ENCODE peak calls at places on chromosomes 3 and 15, in ten cellular contexts. V is lower lobe of right lung, J is heart left ventricle, H is esophagus squamous epithelium, S is prostate gland, D is breast epithelium, U is upper lobe of left lung, E is ascending aorta, O is neural progenitor cell, L is Panc1. F is an unnamed sample.

GRCh38 chr3:71152892-71153265 is 430.6 kb downstream of the FOXP1 start:
- DNase-seq in H (no peak), V (no peak), S (no peak), J (no peak), L (no peak), D (no peak), E (no peak), O (no peak), U (no peak), F (no peak)

GRCh38 chr15:43934480-43934879 is 107.7 kb downstream of the WDR76 start:
- DNase-seq in D (no peak), V (no peak), O (no peak), L (no peak), H (no peak), E (no peak), J (no peak), S (no peak), U (no peak), F (no peak)

GRCh38 chr15:87477759-87478687 is 778.5 kb downstream of the NTRK3 start:
- DNase-seq in U (peak), S (peak), O (peak), J (peak), L (no peak), H (no peak), D (peak), E (peak), V (no peak), F (no peak)

GRCh38 chr3:141346839-141347238 is 21.5 kb upstream of the ZBTB38 start:
- DNase-seq in V (no peak), H (no peak), S (no peak), E (no peak), O (no peak), L (no peak), D (no peak), U (no peak), J (no peak), F (no peak)

GRCh38 chr3:164351126-164351525 is 727.2 kb downstream of the SI start:
- DNase-seq in V (no peak), D (no peak), J (no peak), S (no peak), L (no peak), E (no peak), O (no peak), U (no peak), H (no peak), F (no peak)

GRCh38 chr3:88307666-88308065 is 157.9 kb downstream of the C3orf38 start:
- DNase-seq in U (no peak), H (no peak), D (no peak), V (no peak), E (no peak), J (no peak), L (no peak), S (no peak), O (peak), F (no peak)

GRCh38 chr3:178090899-178091298 is 445.3 kb upstream of the KCNMB2 start:
- DNase-seq in U (no peak), D (no peak), V (no peak), O (no peak), E (no peak), H (no peak), J (no peak), S (no peak), L (no peak), F (no peak)

GRCh38 chr3:43759297-43759782 is 68.6 kb downstream of the ABHD5 start:
- DNase-seq in U (no peak), O (no peak), J (peak), E (peak), S (no peak), V (no peak), L (no peak), D (no peak), H (no peak), F (no peak)

GRCh38 chr3:53436828-53437227 is 57.6 kb upstream of the CACNA1D start:
- DNase-seq in D (no peak), J (no peak), O (no peak), S (no peak), V (no peak), H (no peak), L (no peak), E (no peak), U (no peak), F (no peak)

GRCh38 chr3:139574026-139574947 is 34.7 kb upstream of the RBP1 start:
- DNase-seq in O (no peak), H (no peak), V (no peak), S (no peak), D (no peak), E (no peak), U (no peak), J (peak), L (no peak), F (no peak)

GRCh38 chr3:52810923-52811322 is 16.3 kb downstream of the ITIH3 start:
- DNase-seq in V (no peak), O (no peak), J (no peak), U (no peak), D (no peak), S (no peak), H (no peak), E (no peak), L (no peak), F (no peak)

GRCh38 chr3:149723781-149724180 is 28.5 kb downstream of the COMMD2 start:
- DNase-seq in E (no peak), V (no peak), O (no peak), J (no peak), S (no peak), L (no peak), U (no peak), D (no peak), H (no peak), F (no peak)

GRCh38 chr3:55521086-55522060 is 34.3 kb upstream of the WNT5A start:
- DNase-seq in S (no peak), O (no peak), H (no peak), V (no peak), J (no peak), U (no peak), E (no peak), D (peak), L (no peak), F (no peak)

GRCh38 chr15:101127503-101128076 is 124.3 kb downstream of the CHSY1 start:
- DNase-seq in L (no peak), O (no peak), J (peak), S (peak), V (peak), U (peak), E (peak), H (peak), D (peak), F (peak)

GRCh38 chr3:22620498-22620897 is 582.6 kb upstream of the UBE2E2 start:
- DNase-seq in H (no peak), L (no peak), U (no peak), S (no peak), J (no peak), O (no peak), D (no peak), V (no peak), E (no peak), F (no peak)

GRCh38 chr3:94928921-94929320 is 866.1 kb downstream of the NSUN3 start:
- DNase-seq in J (no peak), S (no peak), V (no peak), D (no peak), E (no peak), H (no peak), U (no peak), O (no peak), L (peak), F (no peak)

GRCh38 chr3:182682263-182683229 is 110.8 kb upstream of the ATP11B start:
- DNase-seq in V (peak), S (peak), L (no peak), O (peak), E (no peak), D (no peak), H (no peak), J (peak), U (peak), F (peak)

GRCh38 chr3:12227833-12228232 is 61.0 kb upstream of the PPARG start:
- DNase-seq in L (no peak), D (no peak), E (no peak), U (no peak), H (no peak), V (no peak), J (no peak), S (no peak), O (no peak), F (no peak)

GRCh38 chr3:87792532-87793321 is 266.1 kb downstream of the CGGBP1 start:
- DNase-seq in J (no peak), V (peak), S (no peak), E (no peak), L (no peak), O (peak), D (no peak), U (no peak), H (no peak), F (no peak)

GRCh38 chr3:181756645-181757044 is 44.9 kb downstream of the SOX2 start:
- DNase-seq in H (no peak), O (peak), S (no peak), L (no peak), D (no peak), J (no peak), E (no peak), U (no peak), V (no peak), F (no peak)

GRCh38 chr3:62532796-62533195 is 159.4 kb upstream of the FEZF2 start:
- DNase-seq in O (no peak), H (no peak), U (no peak), D (no peak), L (no peak), E (no peak), V (no peak), J (no peak), S (no peak), F (no peak)

GRCh38 chr3:146702237-146702636 is 97.1 kb upstream of the PLSCR5 start:
- DNase-seq in L (no peak), O (no peak), U (no peak), J (no peak), H (no peak), S (no peak), V (no peak), D (no peak), E (no peak), F (no peak)

GRCh38 chr3:194422188-194422587 is 23.1 kb upstream of the GP5 start:
- DNase-seq in D (no peak), V (no peak), O (no peak), E (no peak), L (no peak), U (no peak), S (no peak), J (no peak), H (no peak), F (no peak)

GRCh38 chr3:127323581-127323980 is 35.7 kb upstream of the PRR20G start:
- DNase-seq in V (no peak), H (no peak), J (no peak), S (no peak), D (no peak), L (no peak), O (no peak), E (no peak), U (no peak), F (no peak)

GRCh38 chr3:184259878-184260570 is 1.3 kb downstream of the CAMK2N2 start:
- DNase-seq in E (no peak), O (peak), L (no peak), V (no peak), J (peak), U (no peak), S (no peak), H (no peak), D (no peak), F (no peak)

GRCh38 chr3:160618878-160619277 is 53.5 kb upstream of the KPNA4 start:
- DNase-seq in O (no peak), E (no peak), D (no peak), V (no peak), L (no peak), H (no peak), U (no peak), S (no peak), J (no peak), F (no peak)

GRCh38 chr3:64079369-64080160 is 56.3 kb upstream of the PSMD6 start:
- DNase-seq in L (no peak), E (no peak), U (no peak), H (no peak), J (no peak), D (no peak), O (no peak), S (no peak), V (no peak), F (no peak)

GRCh38 chr15:66085128-66085527 is 168.4 kb downstream of the MEGF11 start:
- DNase-seq in D (no peak), H (no peak), E (no peak), U (no peak), O (no peak), L (no peak), V (no peak), J (no peak), S (no peak), F (no peak)

GRCh38 chr3:72820405-72820804 is 27.8 kb downstream of the SHQ1 start:
- DNase-seq in J (no peak), L (no peak), H (no peak), U (no peak), O (no peak), E (no peak), D (no peak), S (peak), V (no peak), F (no peak)

GRCh38 chr3:4504340-4505261 is 11.5 kb downstream of the ITPR1 start:
- DNase-seq in O (no peak), S (peak), E (no peak), L (no peak), D (peak), V (no peak), H (no peak), J (no peak), U (no peak), F (no peak)

GRCh38 chr3:176780766-176781165 is 416.5 kb downstream of the TBL1XR1 start:
- DNase-seq in V (no peak), O (peak), S (no peak), U (no peak), H (no peak), L (no peak), D (no peak), E (no peak), J (no peak), F (no peak)

DNA sequence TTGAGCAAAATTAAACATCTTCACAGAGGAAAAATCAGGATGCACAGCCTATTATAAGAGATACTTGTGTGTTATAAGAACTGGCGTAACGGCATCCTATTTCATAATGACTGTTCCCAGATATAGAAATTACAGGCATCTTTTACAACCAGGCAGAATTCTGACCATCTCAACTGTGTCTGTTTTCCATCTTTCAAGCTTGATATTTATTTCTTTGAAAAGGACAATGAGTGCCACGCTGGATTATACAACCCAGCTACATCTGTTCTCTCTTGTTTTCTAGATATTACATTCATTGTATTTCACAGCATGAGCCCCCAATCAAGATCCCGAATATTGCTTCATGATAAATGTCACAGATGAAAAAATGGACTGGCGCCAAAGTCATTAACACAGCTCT is 420.7 kb downstream of the TBL1XR1 start:
- DNase-seq in V (no peak), S (no peak), E (no peak), O (no peak), J (no peak), H (no peak), D (no peak), U (no peak), L (no peak), F (no peak)
- H3K27ac ChIP-seq in V (no peak), S (no peak), E (no peak), O (no peak), J (no peak), H (no peak), D (no peak), U (no peak), L (no peak), F (no peak)

DNA sequence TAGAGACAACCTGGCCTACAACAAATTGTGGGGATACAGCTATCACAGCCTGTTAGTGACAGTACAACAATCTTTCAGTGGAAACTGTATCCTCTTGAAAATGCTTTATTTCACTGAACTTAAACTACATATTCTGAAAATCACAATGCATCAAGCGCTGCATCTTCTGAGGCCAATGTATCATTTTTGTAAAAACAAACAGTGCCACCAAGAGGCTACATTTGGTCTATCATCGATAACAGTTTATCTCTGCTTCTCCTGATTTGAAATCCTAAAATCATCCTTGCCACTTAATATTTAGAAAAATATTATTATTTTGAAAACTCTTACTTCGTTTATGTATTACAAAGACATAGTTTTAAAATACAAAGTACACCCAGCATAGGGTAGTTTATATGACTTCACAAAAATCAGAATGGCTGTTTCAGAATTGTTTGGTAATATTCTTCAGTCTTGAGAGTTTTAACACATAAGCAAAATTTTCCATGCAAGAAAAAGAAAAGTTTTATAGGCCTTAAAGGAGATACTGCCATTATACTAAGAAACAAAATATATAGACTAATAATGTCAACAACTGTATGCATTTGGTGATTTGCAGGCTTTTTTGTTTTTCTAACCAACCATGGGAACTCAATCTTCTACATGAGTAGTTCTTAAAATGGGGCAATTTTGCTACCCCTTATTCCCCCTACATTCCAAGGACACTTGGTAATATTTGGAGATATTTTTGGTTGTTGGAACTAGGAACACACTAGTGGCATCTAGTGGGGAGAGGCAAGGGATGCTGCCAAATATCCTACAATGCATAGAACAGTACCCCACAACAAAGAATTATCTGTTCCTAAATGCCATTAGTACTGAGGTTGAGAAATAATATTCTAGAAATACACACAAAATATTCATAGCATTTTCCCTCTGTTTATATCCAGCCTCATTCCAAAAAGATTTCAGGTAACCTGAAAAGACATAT is 42.3 kb downstream of the WDR72 start:
- DNase-seq in O (peak), L (no peak), H (no peak), V (no peak), J (no peak), E (no peak), U (no peak), D (no peak), S (no peak), F (no peak)
- TF ChIP-seq CTCF in O (peak), L (peak), H (no peak), V (peak), J (peak), E (no peak), U (no peak), D (no peak), S (peak), F (peak)

GRCh38 chr15:31360843-31361763 is 34.5 kb downstream of the KLF13 start:
- DNase-seq in S (no peak), V (peak), O (peak), L (no peak), H (peak), U (peak), D (no peak), E (no peak), J (peak), F (peak)
- H3K27ac ChIP-seq in S (peak), V (peak), O (no peak), L (no peak), H (peak), U (peak), D (peak), E (peak), J (peak), F (peak)

GRCh38 chr3:134838599-134838998 is 43.5 kb downstream of the EPHB1 start:
- DNase-seq in D (no peak), L (no peak), J (no peak), H (no peak), S (no peak), O (no peak), U (no peak), E (no peak), V (no peak), F (no peak)
- TF ChIP-seq CTCF in D (no peak), L (peak), J (no peak), H (no peak), S (no peak), O (peak), U (no peak), E (no peak), V (no peak), F (no peak)

GRCh38 chr3:45409369-45409768 is 21.0 kb downstream of the LARS2 start:
- DNase-seq in L (no peak), J (no peak), E (no peak), H (no peak), S (no peak), V (no peak), U (no peak), O (no peak), D (no peak), F (no peak)
- H3K27ac ChIP-seq in L (no peak), J (no peak), E (no peak), H (no peak), S (no peak), V (no peak), U (no peak), O (no peak), D (no peak), F (no peak)

F was measured in dorsolateral prefrontal cortex.